ENCODE peak calls at places on chromosomes 5 and 9, in seven cellular contexts. E is stomach, R is suprapubic skin, N is SK-N-MC, J is transverse colon, L is spleen, G is GM12878. I is an unnamed sample.

GRCh38 chr9:96203867-96204412 is 98.0 kb downstream of the HSD17B3 start:
- DNase-seq in E (no peak), G (no peak), L (no peak), R (peak), J (no peak), N (no peak), I (peak)

GRCh38 chr9:107784235-107784958 is 294.8 kb upstream of the KLF4 start:
- DNase-seq in R (peak), N (no peak), J (no peak), G (no peak), L (peak), E (no peak), I (no peak)

GRCh38 chr5:173618927-173619519 is 2.6 kb upstream of the BOD1 start:
- DNase-seq in G (peak), R (no peak), J (peak), L (no peak), N (peak), E (peak), I (no peak)

GRCh38 chr5:56525117-56525516 is 290.2 kb upstream of the MAP3K1 start:
- DNase-seq in G (no peak), E (peak), N (no peak), L (no peak), J (no peak), R (no peak), I (no peak)

GRCh38 chr9:112380771-112381181 is 868 bp downstream of the HSDL2 start:
- DNase-seq in E (no peak), L (no peak), J (no peak), N (peak), R (no peak), G (peak), I (no peak)

GRCh38 chr9:89351584-89351983 is 33.3 kb downstream of the SECISBP2 start:
- DNase-seq in N (no peak), E (no peak), J (no peak), L (no peak), G (no peak), R (no peak), I (no peak)

GRCh38 chr5:51185985-51186384 is 197.3 kb upstream of the ISL1 start:
- DNase-seq in N (no peak), G (no peak), J (no peak), E (no peak), R (no peak), L (no peak), I (no peak)

GRCh38 chr9:93390953-93391515 is 60.5 kb upstream of the FAM120A start:
- DNase-seq in N (no peak), E (no peak), L (no peak), G (no peak), R (no peak), J (peak), I (no peak)

GRCh38 chr9:84615574-84615973 is 54.0 kb upstream of the NTRK2 start:
- DNase-seq in N (no peak), L (no peak), G (no peak), R (no peak), E (no peak), J (no peak), I (no peak)

GRCh38 chr5:64149857-64150521 is 15.7 kb upstream of the RNF180 start:
- DNase-seq in N (no peak), R (no peak), J (no peak), E (no peak), G (no peak), L (peak), I (peak)

GRCh38 chr9:36091028-36091953 is 45.2 kb upstream of the GLIPR2 start:
- DNase-seq in J (peak), N (no peak), E (peak), G (no peak), L (no peak), R (no peak), I (no peak)

GRCh38 chr5:159644053-159644452 is 272.2 kb upstream of the ADRA1B start:
- DNase-seq in J (no peak), N (no peak), R (no peak), G (no peak), E (no peak), L (no peak), I (no peak)

GRCh38 chr5:2863133-2863532 is 111.7 kb upstream of the IRX2 start:
- DNase-seq in E (no peak), L (no peak), G (no peak), N (no peak), R (no peak), J (no peak), I (no peak)

GRCh38 chr5:37435261-37435660 is 56.1 kb downstream of the WDR70 start:
- DNase-seq in L (no peak), G (no peak), R (no peak), E (no peak), N (no peak), J (no peak), I (no peak)

GRCh38 chr5:43874772-43875171 is 271.8 kb downstream of the NNT start:
- DNase-seq in G (no peak), J (no peak), L (no peak), E (no peak), R (no peak), N (no peak), I (no peak)

GRCh38 chr5:3337812-3338541 is 257.7 kb upstream of the IRX1 start:
- DNase-seq in R (no peak), E (no peak), N (no peak), G (no peak), J (no peak), L (no peak), I (no peak)

GRCh38 chr9:92245005-92245797 is 48.3 kb downstream of the IARS1 start:
- DNase-seq in J (no peak), G (no peak), L (no peak), N (no peak), R (no peak), E (no peak), I (no peak)

GRCh38 chr9:27425827-27426716 is 98.0 kb upstream of the IFNK start:
- DNase-seq in J (no peak), R (no peak), N (no peak), G (no peak), L (peak), E (no peak), I (no peak)

GRCh38 chr5:75059887-75060286 is 7.5 kb upstream of the GCNT4 start:
- DNase-seq in L (no peak), G (no peak), E (no peak), J (no peak), N (no peak), R (no peak), I (no peak)

GRCh38 chr9:1202512-1203285 is 152.5 kb downstream of the DMRT2 start:
- DNase-seq in J (no peak), E (no peak), L (no peak), R (no peak), N (no peak), G (no peak), I (no peak)

GRCh38 chr9:129626079-129626943 is at the start of gene NTMT1:
- DNase-seq in E (peak), L (peak), G (peak), R (peak), N (no peak), J (peak), I (peak)

GRCh38 chr5:172453986-172454354 is 355 bp downstream of the SH3PXD2B start:
- DNase-seq in N (no peak), J (peak), R (no peak), L (no peak), E (no peak), G (no peak), I (no peak)

GRCh38 chr5:62938927-62939326 is 360.3 kb downstream of the LRRC70 start:
- DNase-seq in R (no peak), E (no peak), N (no peak), G (no peak), J (no peak), L (no peak), I (no peak)

GRCh38 chr9:129851821-129852220 is 16.6 kb downstream of the USP20 start:
- DNase-seq in E (no peak), L (no peak), R (no peak), G (no peak), J (no peak), N (no peak), I (no peak)

GRCh38 chr5:159732220-159732619 is 184.1 kb upstream of the ADRA1B start:
- DNase-seq in N (no peak), G (no peak), R (no peak), J (no peak), L (no peak), E (no peak), I (no peak)

GRCh38 chr9:113886933-113887332 is 10.8 kb downstream of the ZNF618 start:
- DNase-seq in R (no peak), N (no peak), G (no peak), J (no peak), L (no peak), E (no peak), I (no peak)

GRCh38 chr9:133429641-133430161 is 7.5 kb downstream of the ADAMTS13 start:
- DNase-seq in E (peak), L (peak), G (no peak), R (no peak), J (peak), N (no peak), I (no peak)

GRCh38 chr9:99035313-99035712 is 69.6 kb upstream of the TGFBR1 start:
- DNase-seq in N (no peak), G (no peak), L (no peak), R (no peak), E (no peak), J (no peak), I (no peak)

GRCh38 chr9:109346904-109347303 is 26.0 kb upstream of the EPB41L4B start:
- DNase-seq in J (no peak), G (no peak), R (peak), N (no peak), E (no peak), L (no peak), I (no peak)

GRCh38 chr5:41408676-41409443 is 101.5 kb downstream of the PLCXD3 start:
- DNase-seq in N (no peak), G (no peak), L (no peak), E (no peak), R (no peak), J (no peak), I (no peak)

GRCh38 chr5:62190173-62190572 is 115.8 kb upstream of the KIF2A start:
- DNase-seq in L (no peak), N (no peak), E (no peak), G (no peak), J (no peak), R (no peak), I (no peak)

GRCh38 chr5:134659456-134659855 is 10.9 kb downstream of the SEC24A start:
- DNase-seq in R (no peak), J (no peak), E (no peak), G (no peak), L (no peak), N (no peak), I (no peak)

GRCh38 chr5:180289966-180290365 is 1.9 kb downstream of the MAPK9 start:
- DNase-seq in R (no peak), J (no peak), L (no peak), G (no peak), E (no peak), N (no peak), I (no peak)

GRCh38 chr5:138369249-138369648 is 16.8 kb downstream of the KDM3B start:
- DNase-seq in G (no peak), J (no peak), R (no peak), E (no peak), N (no peak), L (no peak), I (no peak)

GRCh38 chr5:218457-219289 is 553 bp downstream of the SDHA start:
- DNase-seq in L (peak), E (peak), R (no peak), N (no peak), G (no peak), J (peak), I (peak)

GRCh38 chr5:169980418-169981053 is at the start of gene INSYN2B:
- DNase-seq in G (no peak), R (peak), N (peak), E (peak), L (no peak), J (peak), I (no peak)

GRCh38 chr5:159906957-159907356 is 9.3 kb upstream of the ADRA1B start:
- DNase-seq in N (no peak), G (no peak), R (no peak), E (peak), L (no peak), J (peak), I (peak)

GRCh38 chr5:38776494-38776893 is 69.3 kb upstream of the OSMR start:
- DNase-seq in N (no peak), L (no peak), G (no peak), J (no peak), R (no peak), E (no peak), I (no peak)

GRCh38 chr5:38772471-38772870 is 73.3 kb upstream of the OSMR start:
- DNase-seq in J (no peak), R (no peak), L (no peak), N (no peak), G (no peak), E (no peak), I (no peak)

GRCh38 chr5:38780316-38780715 is 65.5 kb upstream of the OSMR start:
- DNase-seq in J (no peak), N (no peak), E (no peak), R (no peak), G (no peak), L (no peak), I (no peak)

GRCh38 chr5:38780950-38781349 is 64.9 kb upstream of the OSMR start:
- DNase-seq in J (peak), G (no peak), N (peak), L (no peak), E (peak), R (peak), I (peak)

GRCh38 chr5:38777111-38777510 is 68.7 kb upstream of the OSMR start:
- DNase-seq in L (no peak), R (no peak), E (no peak), N (no peak), J (no peak), G (no peak), I (no peak)
- TF ChIP-seq POLR2AphosphoS5 in L (no peak), R (no peak), E (no peak), N (no peak), J (no peak), G (no peak), I (no peak)

DNA sequence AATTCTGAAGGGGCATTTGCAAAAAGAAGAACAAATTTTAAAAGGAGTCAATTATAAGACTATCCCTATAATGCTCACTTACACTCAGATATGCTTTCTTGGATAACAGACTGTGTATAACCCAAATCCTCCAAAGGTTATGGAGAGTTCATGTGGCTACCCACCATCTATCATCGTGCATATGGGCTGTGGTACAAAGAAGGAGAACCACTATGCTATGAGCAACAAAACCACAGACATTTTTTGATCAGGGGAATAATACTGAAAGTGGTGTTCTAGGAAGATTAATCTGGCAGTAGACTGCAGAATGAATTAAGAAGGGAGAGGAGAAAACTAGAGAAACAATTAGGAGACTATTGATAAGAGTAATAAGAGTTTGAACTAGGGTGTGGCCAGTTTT is 16.8 kb downstream of the NR3C1 start:
- DNase-seq in E (no peak), L (no peak), N (no peak), J (no peak), R (no peak), G (no peak), I (no peak)
- TF ChIP-seq POLR2AphosphoS5 in E (no peak), L (no peak), N (no peak), J (no peak), R (no peak), G (peak), I (no peak)

GRCh38 chr9:37936376-37936775 is 32.4 kb upstream of the SLC25A51 start:
- DNase-seq in E (no peak), N (no peak), L (no peak), J (no peak), R (no peak), G (no peak), I (no peak)

GRCh38 chr9:37939575-37940095 is 35.7 kb upstream of the SLC25A51 start:
- DNase-seq in N (no peak), L (no peak), R (no peak), J (no peak), E (no peak), G (no peak), I (no peak)

GRCh38 chr9:37937403-37937802 is 33.5 kb upstream of the SLC25A51 start:
- DNase-seq in N (no peak), R (no peak), G (no peak), E (no peak), J (no peak), L (no peak), I (no peak)

GRCh38 chr9:37936965-37937364 is 33.0 kb upstream of the SLC25A51 start:
- DNase-seq in E (no peak), L (no peak), N (no peak), J (no peak), G (no peak), R (no peak), I (peak)

DNA sequence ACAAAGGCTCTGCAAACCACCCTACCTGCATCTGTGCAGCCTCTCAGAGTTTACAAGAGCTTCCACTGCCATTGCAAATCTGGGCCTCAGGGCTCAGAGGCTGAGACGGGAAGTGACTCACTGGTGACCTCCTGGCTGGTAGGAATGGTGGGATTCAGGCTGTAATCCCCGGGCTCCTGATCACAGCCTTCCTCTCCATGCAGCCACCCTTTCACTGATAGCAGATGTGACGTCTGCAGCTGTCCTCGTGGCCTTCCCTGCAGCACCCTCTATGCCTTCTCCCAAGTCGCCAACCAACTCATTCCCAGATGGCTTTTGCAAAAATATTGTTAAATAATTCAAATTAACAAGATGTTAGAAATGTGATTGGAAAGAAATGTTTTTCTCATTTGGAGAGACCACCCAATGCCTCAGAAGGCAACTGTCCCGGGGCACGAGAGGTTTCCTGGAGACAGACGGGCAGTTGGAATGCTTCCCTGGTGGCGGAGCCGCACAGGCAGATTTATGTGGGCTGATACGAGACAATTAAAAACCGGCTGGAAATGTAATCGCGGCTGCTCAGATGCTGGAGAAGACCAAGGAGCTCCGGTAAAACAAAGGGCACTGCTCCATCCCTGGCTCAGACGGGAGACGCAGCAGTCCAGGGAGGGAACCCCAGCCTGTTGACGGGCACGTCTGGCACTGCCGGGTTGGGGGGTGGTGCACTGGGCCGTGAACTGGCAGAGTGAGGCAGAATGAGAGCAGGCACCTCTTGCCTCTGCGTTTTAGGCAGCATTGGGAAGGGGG is 34.4 kb upstream of the SLC25A51 start:
- DNase-seq in G (no peak), J (no peak), N (no peak), E (no peak), R (no peak), L (no peak), I (no peak)
- TF ChIP-seq POLR2AphosphoS5 in G (no peak), J (no peak), N (no peak), E (no peak), R (no peak), L (no peak), I (no peak)

GRCh38 chr5:140549237-140550144 is 2.0 kb downstream of the EIF4EBP3 start:
- DNase-seq in G (no peak), E (peak), J (peak), R (peak), N (no peak), L (no peak), I (no peak)
- TF ChIP-seq POLR2AphosphoS5 in G (peak), E (peak), J (peak), R (no peak), N (no peak), L (peak), I (no peak)

I was measured in upper lobe of left lung.